ENCODE peak calls at places on chromosomes 7 and 10, in nine cellular contexts. F, E, N, Y, A, I, T, Q and O are unnamed samples.

GRCh38 chr7:2651336-2651735 is 19.6 kb downstream of the TTYH3 start:
- DNase-seq in F (no peak), E (no peak), N (no peak), Y (no peak), A (no peak), I (no peak), T (no peak), Q (no peak), O (no peak)

GRCh38 chr7:89029864-89030263 is 234.3 kb upstream of the TEX47 start:
- DNase-seq in F (no peak), E (no peak), N (no peak), Y (peak; percentile 4), A (no peak), I (no peak), T (no peak), Q (no peak), O (no peak)

GRCh38 chr7:143884978-143885559 is 16.9 kb downstream of the TCAF1 start:
- DNase-seq in F (peak; percentile 80), E (peak; percentile 50), N (no peak), Y (peak; percentile 72), A (no peak), I (no peak), T (no peak), Q (peak; percentile 34), O (peak; percentile 96)

GRCh38 chr7:14931511-14932215 is 29.1 kb upstream of the DGKB start:
- DNase-seq in F (no peak), E (no peak), N (no peak), Y (no peak), A (no peak), I (no peak), T (no peak), Q (no peak), O (no peak)

GRCh38 chr10:110324201-110324804 is 19.6 kb upstream of the SMNDC1 start:
- DNase-seq in F (no peak), E (no peak), N (no peak), Y (peak; percentile 36), A (no peak), I (no peak), T (no peak), Q (no peak), O (no peak)

GRCh38 chr10:114635101-114635500 is 23.0 kb downstream of the ABLIM1 start:
- DNase-seq in F (no peak), E (no peak), N (no peak), Y (peak; percentile 33), A (no peak), I (no peak), T (no peak), Q (no peak), O (no peak)

GRCh38 chr10:8278099-8278498 is 223.6 kb downstream of the GATA3 start:
- DNase-seq in F (no peak), E (no peak), N (no peak), Y (no peak), A (no peak), I (no peak), T (no peak), Q (no peak), O (no peak)

GRCh38 chr7:44665531-44666213 is 59.2 kb downstream of the OGDH start:
- DNase-seq in F (no peak), E (no peak), N (no peak), Y (peak; percentile 82), A (peak; percentile 56), I (no peak), T (no peak), Q (no peak), O (no peak)

GRCh38 chr10:5692476-5693358 is 8.1 kb downstream of the TASOR2 start:
- DNase-seq in F (peak; percentile 79), E (peak; percentile 45), N (peak; percentile 48), Y (peak; percentile 14), A (no peak), I (no peak), T (no peak), Q (peak; percentile 53), O (no peak)

GRCh38 chr10:129464251-129464650 is 2.8 kb upstream of the MGMT start:
- DNase-seq in F (no peak), E (no peak), N (no peak), Y (no peak), A (no peak), I (no peak), T (no peak), Q (no peak), O (no peak)

GRCh38 chr7:113093561-113093960 is 6.9 kb upstream of the GPR85 start:
- DNase-seq in F (no peak), E (no peak), N (no peak), Y (no peak), A (no peak), I (no peak), T (no peak), Q (no peak), O (no peak)

GRCh38 chr10:77888356-77888703 is 38.2 kb downstream of the DLG5 start:
- DNase-seq in F (no peak), E (no peak), N (no peak), Y (no peak), A (no peak), I (no peak), T (no peak), Q (no peak), O (no peak)

GRCh38 chr10:77889277-77889903 is 37.2 kb downstream of the DLG5 start:
- DNase-seq in F (peak; percentile 65), E (peak; percentile 71), N (no peak), Y (no peak), A (no peak), I (no peak), T (no peak), Q (no peak), O (no peak)

GRCh38 chr10:77892021-77892739 is 34.4 kb downstream of the DLG5 start:
- DNase-seq in F (no peak), E (no peak), N (no peak), Y (no peak), A (no peak), I (no peak), T (no peak), Q (no peak), O (no peak)

GRCh38 chr10:77887631-77888355 is 38.8 kb downstream of the DLG5 start:
- DNase-seq in F (no peak), E (no peak), N (no peak), Y (no peak), A (no peak), I (no peak), T (peak; percentile 48), Q (no peak), O (no peak)

DNA sequence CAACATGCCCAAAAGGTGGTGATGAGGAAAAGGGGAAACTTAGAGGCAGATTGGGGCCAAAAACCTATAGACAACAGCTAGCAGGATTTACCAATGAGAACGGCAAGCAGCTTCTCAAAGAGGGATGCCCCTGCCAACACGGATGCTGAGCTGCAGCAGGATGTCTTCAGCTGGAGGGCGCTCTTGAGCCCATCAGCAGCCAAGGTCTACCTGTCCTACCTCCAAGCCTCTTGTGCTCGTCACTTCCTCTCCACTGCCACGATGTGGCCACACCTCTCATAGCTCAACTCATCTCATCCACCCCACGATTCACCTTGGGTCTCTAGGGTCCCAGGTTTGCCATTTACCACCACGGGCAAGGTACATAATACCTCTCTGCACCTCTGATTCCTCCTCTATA is 36.5 kb downstream of the DLG5 start:
- DNase-seq in F (no peak), E (no peak), N (no peak), Y (no peak), A (no peak), I (no peak), T (no peak), Q (no peak), O (no peak)
- TF ChIP-seq CTCF in F (no peak), E (peak; percentile 44), N (no peak), Y (peak; percentile 25), A (peak; percentile 6), I (no peak), T (no peak), Q (no peak), O (peak; percentile 22)

DNA sequence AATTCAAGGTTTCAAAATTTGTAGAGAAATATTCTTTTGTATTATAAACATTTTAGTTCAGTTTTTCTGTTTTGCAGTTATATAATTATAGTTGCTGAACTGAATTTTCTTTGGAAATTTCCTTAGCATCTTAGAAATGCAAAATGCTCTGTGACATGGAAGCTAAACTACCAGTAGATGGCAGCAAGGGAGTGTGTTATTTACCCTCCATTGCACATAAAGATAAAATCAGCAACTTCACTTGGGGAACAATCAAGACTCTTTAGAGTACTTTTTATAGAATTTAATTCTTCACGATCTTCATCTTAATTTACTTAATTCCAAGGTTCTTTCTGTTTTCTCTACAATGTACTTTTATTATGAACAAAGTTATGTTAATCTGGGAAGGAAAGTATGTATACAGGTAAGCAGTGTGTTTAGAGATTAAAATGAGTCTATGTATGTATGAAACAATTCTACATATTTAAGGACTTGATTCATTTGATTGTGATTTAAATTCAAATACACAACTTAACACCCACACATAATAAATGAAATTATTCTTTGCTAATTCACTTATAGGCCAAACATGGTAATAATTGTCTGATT is 404.2 kb downstream of the THSD7A start:
- DNase-seq in F (peak; percentile 16), E (no peak), N (no peak), Y (peak; percentile 44), A (peak; percentile 24), I (no peak), T (no peak), Q (no peak), O (no peak)
- TF ChIP-seq CTCF in F (peak; percentile 77), E (peak; percentile 91), N (peak; percentile 81), Y (peak; percentile 64), A (peak; percentile 63), I (no peak), T (peak; percentile 50), Q (peak; percentile 79), O (peak; percentile 93)

DNA sequence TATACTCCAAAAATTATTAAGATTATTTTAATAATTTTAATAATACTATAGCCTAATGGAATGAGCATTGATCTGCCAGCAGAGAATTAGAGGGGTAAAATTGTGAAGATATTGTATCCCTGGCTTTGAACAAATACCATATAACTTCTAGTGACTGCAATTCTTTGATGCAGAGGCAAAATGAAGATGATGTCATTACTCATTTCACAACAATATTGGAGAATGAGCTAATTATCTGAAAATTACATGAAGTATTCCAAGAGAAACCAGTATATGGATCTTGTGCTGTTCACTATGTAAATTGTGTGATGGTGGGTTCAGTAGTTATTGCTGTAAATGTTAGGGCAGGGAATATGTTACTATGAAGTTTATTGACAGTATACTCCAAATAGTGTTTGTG is 80.2 kb downstream of the CFTR start:
- DNase-seq in F (no peak), E (no peak), N (no peak), Y (no peak), A (no peak), I (no peak), T (no peak), Q (no peak), O (no peak)
- TF ChIP-seq CTCF in F (no peak), E (no peak), N (no peak), Y (no peak), A (no peak), I (no peak), T (no peak), Q (no peak), O (no peak)

DNA sequence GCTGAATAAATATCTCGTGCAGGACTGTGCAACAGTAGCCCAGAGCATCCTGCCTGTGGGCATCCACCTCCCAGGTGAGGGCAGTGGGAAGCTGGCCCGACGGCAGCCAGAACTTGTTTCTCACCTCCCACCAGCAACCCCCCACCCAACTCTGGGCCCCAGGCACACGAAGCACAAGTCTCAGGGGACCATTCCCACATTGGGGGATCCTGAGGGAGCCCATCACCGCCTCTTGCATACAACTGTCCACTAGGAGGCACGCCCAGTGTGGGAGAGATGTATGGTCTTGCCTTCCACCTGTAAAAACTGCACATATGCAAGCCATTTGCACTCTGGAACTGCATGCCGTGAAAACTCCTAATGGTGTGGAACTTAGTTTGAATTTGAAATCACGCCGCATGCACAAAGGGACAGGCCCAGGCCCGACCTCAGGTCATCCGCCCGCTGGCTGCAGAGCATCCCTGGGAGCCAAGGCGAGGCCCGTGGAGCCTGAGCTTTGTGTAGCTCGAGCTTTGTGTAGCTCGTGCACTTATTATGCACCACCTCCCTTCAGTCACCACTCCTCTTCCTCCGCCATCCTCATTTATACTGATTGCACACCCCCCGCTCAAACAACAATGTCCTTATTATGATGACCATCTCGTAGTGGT is 147.9 kb downstream of the ADCY1 start:
- DNase-seq in F (no peak), E (no peak), N (no peak), Y (no peak), A (no peak), I (no peak), T (no peak), Q (no peak), O (peak; percentile 61)
- TF ChIP-seq CTCF in F (no peak), E (no peak), N (no peak), Y (peak; percentile 46), A (no peak), I (no peak), T (no peak), Q (no peak), O (peak; percentile 22)